ENCODE peak calls at places on chromosomes 4 and X, in six cellular contexts. D is choroid plexus epithelial cell, F is suprapubic skin, C is GM23248, M is breast epithelium, Q is nephron progenitor cell. B is an unnamed sample.

GRCh38 chr4:76745264-76745663 is 152.7 kb downstream of the SOWAHB start:
- DNase-seq in M (no peak), C (peak; percentile 83), Q (no peak), F (no peak), D (peak; percentile 76), B (no peak)

GRCh38 chrX:13840121-13840520 is 23.2 kb upstream of the GPM6B start:
- DNase-seq in F (no peak), M (no peak), D (no peak), Q (no peak), C (no peak), B (peak; percentile 60)

GRCh38 chr4:189202182-189202868 is 738.3 kb upstream of the FRG1 start:
- DNase-seq in M (peak; percentile 58), C (peak; percentile 82), Q (peak; percentile 72), F (peak; percentile 83), D (peak; percentile 74), B (peak; percentile 65)

GRCh38 chr4:100949350-100949935 is 397.9 kb downstream of the PPP3CA start:
- DNase-seq in Q (no peak), M (no peak), D (no peak), F (no peak), C (peak; percentile 40), B (no peak)

GRCh38 chrX:98956014-98956413 is 1454.1 kb downstream of the PCDH19 start:
- DNase-seq in M (no peak), Q (no peak), F (no peak), D (no peak), C (no peak), B (peak; percentile 73)

GRCh38 chr4:151166662-151167061 is 67.2 kb downstream of the RPS3A start:
- DNase-seq in F (no peak), D (no peak), Q (no peak), M (no peak), C (no peak), B (no peak)

GRCh38 chr4:41420576-41420975 is 117.4 kb upstream of the LIMCH1 start:
- DNase-seq in F (no peak), Q (no peak), D (no peak), C (no peak), M (no peak), B (no peak)

GRCh38 chr4:5787311-5787710 is 76.3 kb downstream of the EVC start:
- DNase-seq in M (no peak), Q (no peak), C (no peak), F (peak; percentile 35), D (no peak), B (peak; percentile 38)

GRCh38 chr4:174119051-174119450 is 164.4 kb downstream of the FBXO8 start:
- DNase-seq in M (no peak), C (peak; percentile 90), D (peak; percentile 65), F (no peak), Q (no peak), B (no peak)

GRCh38 chr4:48944659-48945290 is 38.2 kb upstream of the OCIAD2 start:
- DNase-seq in C (no peak), Q (peak; percentile 11), M (no peak), F (no peak), D (no peak), B (no peak)

GRCh38 chrX:110477593-110478228 is 119.1 kb downstream of the RTL9 start:
- DNase-seq in Q (no peak), M (no peak), C (no peak), D (no peak), F (no peak), B (no peak)

GRCh38 chr4:87219648-87220093 is 747 bp downstream of the KLHL8 start:
- DNase-seq in Q (no peak), C (peak; percentile 76), M (no peak), D (peak; percentile 72), F (no peak), B (peak; percentile 64)

GRCh38 chr4:3010998-3011397 is 47.6 kb downstream of the GRK4 start:
- DNase-seq in Q (no peak), M (no peak), F (peak; percentile 81), D (peak; percentile 56), C (peak; percentile 87), B (no peak)

GRCh38 chrX:101160001-101160400 is 59.6 kb upstream of the DRP2 start:
- DNase-seq in Q (no peak), F (no peak), C (no peak), M (no peak), D (no peak), B (no peak)

GRCh38 chr4:64146030-64146429 is 263.2 kb downstream of the TECRL start:
- DNase-seq in Q (no peak), M (no peak), F (no peak), C (no peak), D (no peak), B (peak; percentile 57)

GRCh38 chr4:70945452-70946055 is 43.4 kb downstream of the MOB1B start:
- DNase-seq in D (peak; percentile 58), F (no peak), C (peak; percentile 36), Q (no peak), M (no peak), B (no peak)

GRCh38 chr4:31307026-31307425 is 586.9 kb downstream of the PCDH7 start:
- DNase-seq in M (no peak), Q (no peak), C (no peak), D (no peak), F (no peak), B (no peak)

GRCh38 chr4:100875296-100876040 is 357.6 kb upstream of the EMCN start:
- DNase-seq in Q (no peak), C (no peak), F (no peak), M (no peak), D (no peak), B (no peak)

GRCh38 chr4:145816091-145816490 is 122.5 kb downstream of the ZNF827 start:
- DNase-seq in M (no peak), Q (no peak), F (no peak), D (no peak), C (peak; percentile 43), B (no peak)

GRCh38 chr4:94426783-94427182 is 25.0 kb upstream of the PDLIM5 start:
- DNase-seq in F (no peak), M (no peak), Q (no peak), C (no peak), D (no peak), B (no peak)

GRCh38 chr4:54213001-54213400 is 16.1 kb upstream of the PDGFRA start:
- DNase-seq in Q (no peak), C (peak; percentile 39), M (no peak), F (no peak), D (no peak), B (no peak)

GRCh38 chrX:152637649-152638442 is at the start of gene GABRQ:
- DNase-seq in M (no peak), Q (peak; percentile 86), D (peak; percentile 22), F (no peak), C (peak; percentile 51), B (peak; percentile 91)

GRCh38 chrX:38312436-38312835 is 14.9 kb downstream of the RPGR start:
- DNase-seq in F (no peak), C (peak; percentile 83), M (no peak), D (peak; percentile 66), Q (no peak), B (no peak)

GRCh38 chr4:53012738-53013137 is 150.6 kb downstream of the RASL11B start:
- DNase-seq in F (no peak), D (peak; percentile 58), M (no peak), Q (no peak), C (peak; percentile 47), B (no peak)

GRCh38 chrX:9510980-9511379 is 46.1 kb downstream of the TBL1X start:
- DNase-seq in Q (no peak), C (no peak), M (no peak), D (no peak), F (no peak), B (no peak)

GRCh38 chr4:145179201-145179860 is 1.1 kb downstream of the OTUD4 start:
- DNase-seq in M (peak; percentile 57), F (peak; percentile 85), D (peak; percentile 50), C (peak; percentile 85), Q (peak; percentile 53), B (peak; percentile 71)

GRCh38 chr4:20318011-20318898 is 66.5 kb downstream of the SLIT2 start:
- DNase-seq in M (no peak), Q (no peak), F (no peak), D (no peak), C (peak; percentile 31), B (no peak)

GRCh38 chr4:48853604-48854394 is 22.9 kb downstream of the OCIAD1 start:
- DNase-seq in C (no peak), F (no peak), D (no peak), Q (no peak), M (no peak), B (no peak)

GRCh38 chr4:13536607-13537006 is 7.7 kb downstream of the NKX3-2 start:
- DNase-seq in F (no peak), D (no peak), M (no peak), C (no peak), Q (no peak), B (no peak)

GRCh38 chrX:12210196-12210815 is 72.0 kb downstream of the FRMPD4 start:
- DNase-seq in C (peak; percentile 48), M (no peak), D (peak; percentile 4), F (no peak), Q (no peak), B (peak; percentile 68)

GRCh38 chrX:108292053-108292452 is 146.2 kb downstream of the COL4A6 start:
- DNase-seq in Q (no peak), M (no peak), D (no peak), F (no peak), C (no peak), B (no peak)

GRCh38 chrX:146363919-146364318 is 445.7 kb upstream of the CXorf51B start:
- DNase-seq in Q (no peak), M (no peak), D (no peak), F (no peak), C (no peak), B (no peak)

GRCh38 chr4:128471576-128471975 is 184.0 kb upstream of the PGRMC2 start:
- DNase-seq in D (no peak), C (peak; percentile 30), Q (no peak), M (no peak), F (no peak), B (no peak)

GRCh38 chr4:154574311-154574710 is 11.5 kb downstream of the FGB start:
- DNase-seq in M (no peak), D (peak; percentile 32), F (no peak), Q (no peak), C (no peak), B (no peak)

B was measured in islet precursor cell.